ENCODE peak calls at places on chromosome 20, in nine cellular contexts. U, O, M, L, X, K, D, N and A are unnamed samples. For H3K36me3, the result is how much of the 10 kb centered on the place peaks cover.

GRCh38 chr20:10853176-10853575 is 179.4 kb upstream of the JAG1 start:
- DNase-seq in U (no peak), N (no peak), L (no peak), X (no peak), D (no peak), K (no peak), O (no peak), M (no peak), A (no peak)

GRCh38 chr20:46051556-46052323 is 22.7 kb downstream of the SLC12A5 start:
- DNase-seq in X (no peak), N (no peak), D (peak), L (no peak), O (no peak), K (no peak), U (no peak), M (no peak), A (no peak)

GRCh38 chr20:10550204-10551118 is 115.4 kb downstream of the SLX4IP start:
- DNase-seq in L (no peak), M (no peak), K (no peak), O (peak), X (no peak), U (no peak), N (no peak), D (no peak), A (no peak)

GRCh38 chr20:46895906-46896242 is 1.2 kb downstream of the EYA2 start:
- DNase-seq in X (no peak), K (no peak), N (no peak), L (no peak), M (no peak), U (no peak), D (no peak), O (no peak), A (no peak)

GRCh38 chr20:57383447-57384347 is 7.5 kb upstream of the RBM38 start:
- DNase-seq in K (no peak), M (no peak), L (no peak), U (no peak), D (no peak), N (no peak), O (no peak), X (no peak), A (no peak)

GRCh38 chr20:1415667-1416468 is 23.0 kb upstream of the FKBP1A start:
- DNase-seq in N (no peak), L (peak), D (no peak), U (no peak), O (no peak), K (peak), X (no peak), M (no peak), A (no peak)

GRCh38 chr20:15339264-15339663 is 1001.9 kb upstream of the FLRT3 start:
- DNase-seq in O (no peak), L (no peak), M (no peak), U (no peak), D (no peak), X (no peak), N (no peak), K (no peak), A (no peak)

GRCh38 chr20:43994486-43995100 is 79.9 kb downstream of the TOX2 start:
- DNase-seq in O (no peak), K (no peak), X (no peak), U (no peak), L (no peak), N (no peak), M (no peak), D (no peak), A (no peak)

GRCh38 chr20:49186535-49187329 is 1.4 kb downstream of the STAU1 start:
- DNase-seq in O (peak), L (no peak), N (no peak), U (peak), X (peak), D (peak), M (no peak), K (peak), A (peak)

GRCh38 chr20:40336034-40336433 is 353.0 kb downstream of the MAFB start:
- DNase-seq in U (no peak), D (no peak), L (no peak), K (no peak), X (no peak), N (no peak), M (no peak), O (peak), A (no peak)

GRCh38 chr20:45487231-45487635 is 17.7 kb downstream of the WFDC2 start:
- DNase-seq in M (no peak), N (no peak), D (no peak), K (no peak), X (no peak), O (no peak), U (no peak), L (no peak), A (no peak)

GRCh38 chr20:60055740-60056139 is 97.5 kb downstream of the CDH26 start:
- DNase-seq in L (no peak), M (no peak), X (peak), K (no peak), O (no peak), U (no peak), N (no peak), D (peak), A (no peak)

GRCh38 chr20:25750765-25751696 is 54.4 kb upstream of the ZNF337 start:
- DNase-seq in O (no peak), N (no peak), X (no peak), L (no peak), K (peak), U (peak), D (peak), M (no peak), A (peak)

GRCh38 chr20:59770270-59770669 is 163.2 kb downstream of the SYCP2 start:
- DNase-seq in N (no peak), K (no peak), M (no peak), D (peak), O (no peak), X (no peak), L (peak), U (no peak), A (no peak)

GRCh38 chr20:61567204-61567603 is 315.1 kb downstream of the CDH4 start:
- DNase-seq in M (no peak), O (no peak), L (no peak), K (peak), U (no peak), X (no peak), N (no peak), D (no peak), A (no peak)

GRCh38 chr20:37381621-37382538 is 35.9 kb downstream of the SRC start:
- DNase-seq in K (peak), U (no peak), X (no peak), M (no peak), N (no peak), D (peak), L (no peak), O (no peak), A (no peak)

GRCh38 chr20:33684533-33685327 is 1.5 kb downstream of the E2F1 start:
- DNase-seq in U (peak), M (no peak), K (no peak), L (no peak), N (no peak), O (no peak), X (no peak), D (no peak), A (peak)

GRCh38 chr20:1524004-1524403 is 32.8 kb upstream of the SIRPB2 start:
- DNase-seq in U (no peak), D (no peak), K (no peak), N (no peak), X (peak), O (no peak), L (no peak), M (no peak), A (no peak)

GRCh38 chr20:44747166-44748004 is 1.7 kb downstream of the KCNK15 start:
- DNase-seq in L (peak), M (no peak), N (no peak), O (peak), K (peak), U (peak), X (peak), D (peak), A (peak)

GRCh38 chr20:7333846-7334245 is 566.4 kb downstream of the BMP2 start:
- DNase-seq in O (no peak), N (no peak), D (no peak), X (no peak), L (no peak), M (no peak), K (no peak), U (no peak), A (no peak)

GRCh38 chr20:57794600-57795346 is 85.0 kb upstream of the PMEPA1 start:
- DNase-seq in U (no peak), X (no peak), O (no peak), L (no peak), M (no peak), N (no peak), K (no peak), D (no peak), A (no peak)

GRCh38 chr20:20373046-20373706 is 5.3 kb downstream of the INSM1 start:
- DNase-seq in K (no peak), L (no peak), M (no peak), D (no peak), N (no peak), X (no peak), O (no peak), U (no peak), A (no peak)

GRCh38 chr20:37414133-37414532 is 68.2 kb downstream of the SRC start:
- DNase-seq in L (no peak), D (no peak), U (no peak), O (no peak), N (no peak), X (no peak), K (no peak), M (no peak), A (no peak)

GRCh38 chr20:47607208-47607613 is 105.5 kb downstream of the NCOA3 start:
- DNase-seq in O (no peak), L (peak), D (no peak), X (no peak), M (no peak), U (no peak), K (no peak), N (no peak), A (no peak)

GRCh38 chr20:57241592-57241991 is 24.8 kb downstream of the BMP7 start:
- DNase-seq in M (no peak), U (no peak), N (no peak), K (no peak), L (no peak), D (no peak), O (no peak), X (no peak), A (no peak)

GRCh38 chr20:21607971-21608735 is 94.3 kb upstream of the NKX2-2 start:
- DNase-seq in L (no peak), O (peak), N (no peak), D (peak), K (no peak), X (no peak), M (no peak), U (no peak), A (no peak)

GRCh38 chr20:48685300-48685699 is 142.5 kb downstream of the PREX1 start:
- DNase-seq in M (no peak), N (no peak), X (no peak), D (no peak), O (no peak), L (no peak), K (no peak), U (no peak), A (no peak)

GRCh38 chr20:36467076-36467999 is 74.0 kb upstream of the MYL9 start:
- DNase-seq in N (no peak), D (peak), O (no peak), U (peak), X (peak), K (no peak), L (no peak), M (no peak), A (peak)

GRCh38 chr20:47727909-47728361 is 57.3 kb downstream of the SULF2 start:
- DNase-seq in M (no peak), O (no peak), X (no peak), K (no peak), L (no peak), U (no peak), D (no peak), N (no peak), A (no peak)

GRCh38 chr20:50930139-50931047 is 844 bp downstream of the ADNP start:
- DNase-seq in U (peak), D (no peak), K (no peak), X (no peak), N (no peak), L (no peak), O (no peak), M (no peak), A (peak)

GRCh38 chr20:34768105-34768504 is 57.3 kb downstream of the NCOA6 start:
- DNase-seq in O (no peak), L (no peak), N (no peak), M (no peak), X (no peak), D (no peak), U (no peak), K (no peak), A (no peak)
- H3K36me3 ChIP-seq in O (under half), L (under half), N (under half), M (half or more), X (under half), D (half or more), U (under half), K (under half), A (under half)

DNA sequence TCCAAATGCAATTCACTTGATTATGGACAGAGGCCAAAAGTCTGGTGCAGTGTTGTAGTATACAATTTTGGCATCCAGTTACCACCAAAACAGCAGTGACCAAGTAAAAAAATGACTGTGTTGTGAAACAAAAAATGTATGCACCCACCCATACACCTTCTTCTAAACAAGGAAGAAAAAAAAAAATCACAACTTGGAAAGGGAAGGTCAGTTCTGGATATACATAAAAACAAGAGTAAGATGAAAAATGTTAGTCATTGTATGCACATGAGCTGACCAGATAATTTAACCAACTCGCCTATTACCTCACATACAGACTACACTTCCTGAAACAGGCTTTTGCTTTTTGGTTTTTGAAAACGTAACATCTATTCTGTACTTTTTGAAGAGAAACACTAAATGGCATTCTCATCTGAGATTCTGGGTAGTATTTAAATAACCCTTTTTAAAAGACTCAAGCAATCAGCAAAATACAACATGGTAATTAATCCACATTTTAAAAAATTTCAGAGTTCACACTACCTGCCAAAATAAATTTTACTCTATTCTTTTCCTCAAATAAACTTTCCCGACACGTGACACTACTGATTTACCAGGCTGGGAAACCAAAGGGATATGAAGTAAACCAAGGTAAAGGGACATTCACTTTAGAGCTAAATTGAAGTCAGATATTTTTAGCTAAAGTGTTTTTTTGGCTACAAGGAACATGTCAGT is 141.6 kb upstream of the SHLD1 start:
- DNase-seq in U (no peak), K (no peak), M (no peak), O (peak), D (no peak), X (no peak), N (no peak), L (no peak), A (no peak)
- TF ChIP-seq POLR2A in U (no peak), K (no peak), M (no peak), O (no peak), D (no peak), X (no peak), N (no peak), L (no peak), A (no peak)

GRCh38 chr20:38423541-38423940 is 11.6 kb downstream of the SNHG17 start:
- DNase-seq in U (no peak), O (no peak), M (no peak), X (no peak), D (no peak), N (no peak), K (no peak), L (no peak), A (no peak)

GRCh38 chr20:38420232-38421085 is 14.7 kb downstream of the SNHG17 start:
- DNase-seq in N (no peak), L (no peak), U (no peak), M (no peak), D (peak), O (no peak), X (no peak), K (no peak), A (no peak)

GRCh38 chr20:38414769-38415450 is 20.2 kb downstream of the SNHG17 start:
- DNase-seq in N (no peak), U (no peak), O (no peak), X (no peak), K (no peak), M (no peak), D (no peak), L (no peak), A (no peak)

GRCh38 chr20:38421915-38422314 is 13.2 kb downstream of the SNHG17 start:
- DNase-seq in D (no peak), U (no peak), K (no peak), N (no peak), M (no peak), O (no peak), L (no peak), X (no peak), A (no peak)

DNA sequence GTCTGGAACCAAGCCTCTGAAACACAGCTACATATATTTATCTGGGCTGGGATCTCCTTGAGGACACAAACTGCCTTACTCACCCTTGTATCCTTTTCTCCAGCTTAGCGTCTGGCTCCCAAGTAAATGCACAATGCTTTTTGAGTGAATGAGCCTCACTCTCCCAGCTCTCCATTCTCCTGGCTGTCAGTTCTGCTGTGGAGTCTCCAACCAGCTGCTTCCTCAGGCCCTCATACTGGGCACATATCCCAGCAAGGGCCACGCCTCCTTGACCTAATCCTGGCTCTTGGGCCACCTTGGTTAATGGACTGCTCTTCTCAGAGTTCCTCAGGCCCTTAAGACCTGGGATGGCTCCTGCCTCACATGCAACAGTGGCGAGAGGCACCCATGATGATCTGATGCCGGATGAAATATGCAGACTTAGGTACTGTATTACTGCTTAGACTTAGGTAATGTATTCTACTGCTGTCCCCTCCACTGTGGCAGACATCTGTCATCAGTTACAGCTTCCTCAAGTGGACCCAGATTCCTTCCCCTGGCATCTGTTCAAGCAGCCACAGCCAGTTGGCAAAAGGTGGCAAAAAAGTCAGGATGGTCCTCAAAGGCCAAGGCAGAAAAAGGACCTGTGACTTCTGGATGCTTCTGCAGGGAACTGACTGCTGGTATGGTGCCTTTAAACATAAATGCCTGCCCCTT is 16.5 kb downstream of the SNHG17 start:
- DNase-seq in L (no peak), X (no peak), O (no peak), K (no peak), N (no peak), U (no peak), M (no peak), D (peak), A (no peak)
- H3K36me3 ChIP-seq in L (half or more), X (under half), O (under half), K (under half), N (under half), U (under half), M (half or more), D (half or more), A (under half)

DNA sequence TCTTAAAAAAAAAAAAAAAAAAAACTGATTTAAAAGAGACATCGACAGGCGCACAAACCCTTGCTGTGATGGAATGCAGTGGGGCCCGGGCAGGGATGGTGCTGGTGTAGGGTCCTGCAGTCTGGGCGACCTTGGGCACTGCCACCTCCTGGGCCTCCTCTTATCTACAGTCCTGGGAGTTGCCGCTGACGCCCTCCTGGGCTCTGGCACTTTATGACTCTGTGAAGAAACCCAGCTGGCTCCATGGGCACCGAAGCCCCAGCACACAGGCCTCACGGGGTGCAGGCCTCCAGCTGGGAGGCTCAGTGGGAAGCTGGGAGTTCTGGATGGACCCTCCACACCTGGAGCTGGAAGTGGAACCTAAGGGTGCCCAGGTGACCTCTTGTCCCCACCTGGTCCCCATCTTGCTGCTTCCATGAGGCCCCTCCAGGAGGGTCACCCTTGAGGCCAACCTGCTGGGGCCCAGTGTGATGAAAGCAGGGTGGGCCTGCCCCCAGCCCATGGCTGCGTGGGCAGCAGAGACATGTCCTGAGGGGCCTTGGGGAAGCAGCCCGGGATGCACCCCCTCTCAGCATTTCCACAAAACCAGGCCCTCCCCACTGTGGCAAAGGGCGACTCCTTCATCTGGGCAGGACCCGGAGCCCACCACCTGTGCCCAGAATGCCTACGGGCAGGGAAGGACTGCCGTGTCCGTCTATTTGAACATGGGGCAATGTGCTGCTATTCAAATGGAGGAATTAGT is 104.9 kb downstream of the ASXL1 start:
- DNase-seq in O (no peak), M (no peak), L (no peak), X (no peak), D (peak), U (no peak), N (no peak), K (no peak), A (no peak)
- TF ChIP-seq POLR2A in O (no peak), M (no peak), L (no peak), X (peak), D (no peak), U (no peak), N (no peak), K (no peak), A (no peak)

DNA sequence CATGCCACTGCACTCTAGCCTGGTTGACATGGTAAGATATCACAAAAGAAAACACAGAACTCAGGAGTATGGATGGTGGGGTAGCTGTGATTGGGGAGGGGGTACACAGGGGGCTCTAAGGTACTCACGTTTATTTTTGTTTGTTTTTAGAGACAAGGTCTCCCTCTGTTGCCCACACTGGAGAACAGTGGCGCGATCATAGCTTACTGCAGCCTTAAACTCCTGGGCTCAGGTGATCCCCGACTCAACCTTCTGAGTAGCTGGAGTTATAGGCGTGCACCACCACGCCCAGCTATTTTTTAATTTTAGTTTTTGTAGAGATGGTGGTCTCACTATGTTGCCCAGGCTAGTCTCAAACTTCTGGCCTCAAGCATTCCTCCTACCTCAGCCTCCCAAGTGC is 29.3 kb downstream of the BCL2L1 start:
- DNase-seq in X (no peak), K (no peak), L (no peak), M (no peak), N (no peak), U (no peak), D (no peak), O (no peak), A (no peak)
- H3K36me3 ChIP-seq in X (under half), K (under half), L (under half), M (half or more), N (under half), U (under half), D (under half), O (under half), A (under half)

GRCh38 chr20:347640-348484 is 951 bp downstream of the NRSN2 start:
- DNase-seq in U (peak), K (peak), M (no peak), N (no peak), L (no peak), O (peak), X (peak), D (peak), A (peak)
- TF ChIP-seq POLR2A in U (peak), K (peak), M (peak), N (peak), L (peak), O (no peak), X (peak), D (peak), A (peak)